ENCODE peak calls at places on chromosomes 12 and 14, in seven cellular contexts. Q is left lung; D is stromal cell of bone marrow; S is Caco-2; F is GM19239; E is stimulated activated CD8-positive, alpha-beta memory T cell treated with anti-CD3 and anti-CD28 coated beads, Interleukin-7, amount 100 ng/mL, for 1 hour; P is endothelial cell. O is an unnamed sample.

GRCh38 chr14:68854421-68854820 is 61.6 kb upstream of the ZFP36L1 start:
- DNase-seq in Q (no peak), D (no peak), S (no peak), F (no peak), E (no peak), P (no peak), O (no peak)

GRCh38 chr14:28952707-28953106 is 186.1 kb downstream of the FOXG1 start:
- DNase-seq in Q (no peak), D (no peak), S (no peak), F (no peak), E (no peak), P (no peak), O (no peak)

GRCh38 chr14:66490143-66491111 is 4.3 kb downstream of the CCDC196 start:
- DNase-seq in Q (no peak), D (no peak), S (no peak), F (no peak), E (no peak), P (no peak), O (no peak)

GRCh38 chr14:91413547-91414474 is 3.8 kb downstream of the CCDC88C start:
- DNase-seq in Q (no peak), D (no peak), S (peak; percentile 63), F (no peak), E (no peak), P (no peak), O (peak; percentile 92)

GRCh38 chr14:92507174-92507768 is 6.3 kb upstream of the RIN3 start:
- DNase-seq in Q (peak; percentile 86), D (no peak), S (no peak), F (no peak), E (no peak), P (no peak), O (no peak)

GRCh38 chr12:82817368-82817767 is 130.7 kb downstream of the TMTC2 start:
- DNase-seq in Q (no peak), D (peak; percentile 2), S (no peak), F (no peak), E (no peak), P (no peak), O (no peak)

GRCh38 chr14:93035917-93036651 is 79.6 kb downstream of the ITPK1 start:
- DNase-seq in Q (peak; percentile 78), D (no peak), S (peak; percentile 35), F (no peak), E (no peak), P (no peak), O (no peak)

GRCh38 chr14:33950320-33951182 is at the start of gene EGLN3:
- DNase-seq in Q (peak; percentile 94), D (peak; percentile 33), S (peak; percentile 94), F (peak; percentile 71), E (no peak), P (peak; percentile 89), O (peak; percentile 57)

GRCh38 chr12:51897181-51897580 is 9.3 kb downstream of the ANKRD33 start:
- DNase-seq in Q (no peak), D (no peak), S (no peak), F (no peak), E (no peak), P (no peak), O (no peak)

GRCh38 chr12:8780389-8780788 is 42.0 kb upstream of the A2ML1 start:
- DNase-seq in Q (no peak), D (peak; percentile 28), S (peak; percentile 57), F (no peak), E (no peak), P (peak; percentile 17), O (no peak)

GRCh38 chr12:48788852-48789775 is at the start of gene ADCY6:
- DNase-seq in Q (peak; percentile 88), D (no peak), S (peak; percentile 94), F (peak; percentile 84), E (no peak), P (peak; percentile 68), O (no peak)

GRCh38 chr12:27667540-27667939 is 28.7 kb upstream of the REP15 start:
- DNase-seq in Q (no peak), D (peak; percentile 96), S (no peak), F (no peak), E (no peak), P (no peak), O (no peak)

GRCh38 chr12:122099856-122100255 is 21.3 kb downstream of the MLXIP start:
- DNase-seq in Q (no peak), D (no peak), S (no peak), F (no peak), E (no peak), P (no peak), O (no peak)

GRCh38 chr12:122955151-122955550 is 11.1 kb downstream of the ABCB9 start:
- DNase-seq in Q (no peak), D (no peak), S (no peak), F (no peak), E (no peak), P (no peak), O (no peak)

GRCh38 chr12:49092086-49092815 is 2.4 kb downstream of the DHH start:
- DNase-seq in Q (peak; percentile 79), D (no peak), S (peak; percentile 68), F (peak; percentile 81), E (no peak), P (peak; percentile 64), O (peak; percentile 64)

GRCh38 chr12:26133508-26133907 is 8.7 kb upstream of the BHLHE41 start:
- DNase-seq in Q (no peak), D (no peak), S (no peak), F (no peak), E (no peak), P (no peak), O (no peak)

GRCh38 chr12:5083955-5084849 is 40.5 kb downstream of the KCNA5 start:
- DNase-seq in Q (no peak), D (peak; percentile 38), S (peak; percentile 73), F (peak; percentile 61), E (no peak), P (peak; percentile 67), O (no peak)

GRCh38 chr12:19666070-19666469 is 226.8 kb downstream of the AEBP2 start:
- DNase-seq in Q (no peak), D (no peak), S (no peak), F (no peak), E (no peak), P (no peak), O (no peak)

GRCh38 chr12:21416611-21417121 is 20.8 kb upstream of the PYROXD1 start:
- DNase-seq in Q (no peak), D (no peak), S (no peak), F (no peak), E (no peak), P (no peak), O (no peak)

GRCh38 chr14:63504628-63505027 is 38.5 kb downstream of the PPP2R5E start:
- DNase-seq in Q (no peak), D (no peak), S (peak; percentile 27), F (no peak), E (no peak), P (no peak), O (no peak)

GRCh38 chr14:63632932-63633514 is 8.6 kb downstream of the WDR89 start:
- DNase-seq in Q (no peak), D (no peak), S (no peak), F (peak; percentile 24), E (no peak), P (no peak), O (no peak)

GRCh38 chr14:61568572-61569011 is 126.7 kb upstream of the HIF1A start:
- DNase-seq in Q (peak; percentile 86), D (no peak), S (no peak), F (peak; percentile 59), E (peak; percentile 14), P (peak; percentile 31), O (no peak)

GRCh38 chr14:100387450-100387849 is 64.3 kb downstream of the SLC25A47 start:
- DNase-seq in Q (no peak), D (no peak), S (no peak), F (no peak), E (no peak), P (no peak), O (no peak)

GRCh38 chr14:89270439-89271227 is 146.4 kb downstream of the FOXN3 start:
- DNase-seq in Q (no peak), D (no peak), S (no peak), F (peak; percentile 9), E (no peak), P (no peak), O (no peak)

GRCh38 chr12:111756681-111757080 is 10.1 kb upstream of the ALDH2 start:
- DNase-seq in Q (no peak), D (no peak), S (no peak), F (no peak), E (no peak), P (no peak), O (no peak)

GRCh38 chr12:122743895-122744525 is 8.6 kb upstream of the DENR start:
- DNase-seq in Q (peak; percentile 85), D (no peak), S (no peak), F (no peak), E (no peak), P (no peak), O (no peak)

GRCh38 chr12:131832393-131833231 is 4.4 kb downstream of the MMP17 start:
- DNase-seq in Q (peak; percentile 78), D (peak; percentile 33), S (no peak), F (no peak), E (no peak), P (no peak), O (no peak)

GRCh38 chr14:39315859-39316444 is 82.2 kb downstream of the MIA2 start:
- DNase-seq in Q (no peak), D (no peak), S (no peak), F (no peak), E (no peak), P (no peak), O (no peak)

GRCh38 chr12:104399750-104400612 is 56.8 kb upstream of the CHST11 start:
- DNase-seq in Q (no peak), D (no peak), S (no peak), F (no peak), E (no peak), P (no peak), O (no peak)

GRCh38 chr14:93094121-93094918 is 21.4 kb downstream of the ITPK1 start:
- DNase-seq in Q (no peak), D (no peak), S (no peak), F (no peak), E (no peak), P (no peak), O (no peak)